ENCODE peak calls at places on chromosome 15, in four cellular contexts. I is HFF-Myc, U is AG09309, S is osteoblast. T is an unnamed sample.

GRCh38 chr15:64901914-64902313 is 9.8 kb upstream of the ANKDD1A start:
- DNase-seq in I (no peak), U (no peak), S (no peak), T (no peak)

GRCh38 chr15:78065284-78065872 is 12.1 kb downstream of the TBC1D2B start:
- DNase-seq in I (peak), U (peak), S (peak), T (no peak)

GRCh38 chr15:51186846-51187340 is 92.2 kb upstream of the TNFAIP8L3 start:
- DNase-seq in I (no peak), U (no peak), S (no peak), T (no peak)

GRCh38 chr15:75706682-75706954 is 6.0 kb downstream of the CSPG4 start:
- DNase-seq in I (no peak), U (no peak), S (no peak), T (no peak)

GRCh38 chr15:90531147-90531546 is 1.4 kb downstream of the CRTC3 start:
- DNase-seq in I (no peak), U (no peak), S (peak), T (no peak)

GRCh38 chr15:55770808-55771207 is 27.9 kb upstream of the PRTG start:
- DNase-seq in I (peak), U (no peak), S (no peak), T (no peak)

GRCh38 chr15:87672309-87672897 is 584.1 kb downstream of the NTRK3 start:
- DNase-seq in I (peak), U (no peak), S (peak), T (no peak)

GRCh38 chr15:71748327-71748726 is 62.0 kb upstream of the NR2E3 start:
- DNase-seq in I (no peak), U (no peak), S (no peak), T (no peak)

GRCh38 chr15:40722934-40723333 is 28.0 kb downstream of the RAD51 start:
- DNase-seq in I (no peak), U (no peak), S (no peak), T (no peak)

GRCh38 chr15:100187677-100188076 is 154.1 kb downstream of the ADAMTS17 start:
- DNase-seq in I (no peak), U (no peak), S (no peak), T (no peak)

GRCh38 chr15:23857028-23857641 is 170.0 kb upstream of the NDN start:
- DNase-seq in I (no peak), U (no peak), S (no peak), T (no peak)

GRCh38 chr15:72786244-72786641 is 2.7 kb upstream of the ADPGK start:
- DNase-seq in I (no peak), U (no peak), S (no peak), T (no peak)

GRCh38 chr15:85563328-85563727 is 182.9 kb downstream of the AKAP13 start:
- DNase-seq in I (no peak), U (peak), S (no peak), T (no peak)

GRCh38 chr15:89197503-89197971 is 23.8 kb downstream of the RLBP1 start:
- DNase-seq in I (no peak), U (no peak), S (no peak), T (no peak)

GRCh38 chr15:57015360-57015759 is 96.9 kb downstream of the TCF12 start:
- DNase-seq in I (no peak), U (no peak), S (no peak), T (no peak)

GRCh38 chr15:58224068-58224467 is 85.9 kb downstream of the AQP9 start:
- DNase-seq in I (no peak), U (no peak), S (no peak), T (no peak)

GRCh38 chr15:90013503-90013937 is 12.4 kb downstream of the ZNF710 start:
- DNase-seq in I (no peak), U (no peak), S (no peak), T (no peak)

GRCh38 chr15:90376789-90377188 is 11.3 kb upstream of the IQGAP1 start:
- DNase-seq in I (no peak), U (no peak), S (no peak), T (peak)

GRCh38 chr15:98076021-98076816 is 115.7 kb downstream of the ARRDC4 start:
- DNase-seq in I (no peak), U (no peak), S (no peak), T (no peak)

GRCh38 chr15:29670266-29670665 is 152.0 kb downstream of the TJP1 start:
- DNase-seq in I (no peak), U (no peak), S (no peak), T (no peak)

GRCh38 chr15:28273468-28273867 is 48.5 kb downstream of the HERC2 start:
- DNase-seq in I (no peak), U (no peak), S (peak), T (no peak)

GRCh38 chr15:31081568-31082250 is 19.8 kb downstream of the TRPM1 start:
- DNase-seq in I (no peak), U (no peak), S (no peak), T (no peak)

GRCh38 chr15:47517737-47518136 is 199.6 kb upstream of the SEMA6D start:
- DNase-seq in I (no peak), U (no peak), S (no peak), T (no peak)

GRCh38 chr15:83206387-83206970 is 1.1 kb downstream of the HDGFL3 start:
- DNase-seq in I (no peak), U (no peak), S (no peak), T (peak)

GRCh38 chr15:83565553-83566159 is 88.3 kb upstream of the ADAMTSL3 start:
- DNase-seq in I (no peak), U (no peak), S (peak), T (peak)

GRCh38 chr15:39776068-39776467 is 6.6 kb downstream of the FSIP1 start:
- DNase-seq in I (no peak), U (no peak), S (no peak), T (no peak)

GRCh38 chr15:38102972-38103371 is 149.7 kb upstream of the SPRED1 start:
- DNase-seq in I (no peak), U (no peak), S (no peak), T (no peak)

GRCh38 chr15:67110400-67110799 is 45.0 kb downstream of the SMAD3 start:
- DNase-seq in I (no peak), U (no peak), S (no peak), T (no peak)

DNA sequence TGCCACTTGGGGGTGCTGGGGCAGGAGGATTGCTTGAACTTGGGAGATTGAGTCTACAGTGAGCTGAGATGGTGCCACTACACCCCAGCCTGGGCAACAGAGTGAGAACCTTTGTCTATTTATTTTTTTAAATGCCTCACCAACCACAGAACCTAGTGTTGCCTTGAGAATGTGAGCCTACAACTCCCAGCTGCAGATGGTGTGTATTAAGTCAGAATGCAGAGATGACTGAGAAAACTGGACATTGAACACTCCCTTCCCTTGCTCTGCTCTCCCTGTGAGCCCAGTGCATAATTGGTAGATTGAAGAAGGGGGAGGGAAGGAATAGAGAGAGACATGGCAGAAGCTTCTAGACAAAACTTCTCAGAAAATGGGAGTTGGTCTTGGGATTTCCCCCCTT is 53.5 kb downstream of the CCDC33 start:
- DNase-seq in I (no peak), U (no peak), S (peak), T (no peak)
- TF ChIP-seq CTCF in I (no peak), U (no peak), S (no peak), T (no peak)

DNA sequence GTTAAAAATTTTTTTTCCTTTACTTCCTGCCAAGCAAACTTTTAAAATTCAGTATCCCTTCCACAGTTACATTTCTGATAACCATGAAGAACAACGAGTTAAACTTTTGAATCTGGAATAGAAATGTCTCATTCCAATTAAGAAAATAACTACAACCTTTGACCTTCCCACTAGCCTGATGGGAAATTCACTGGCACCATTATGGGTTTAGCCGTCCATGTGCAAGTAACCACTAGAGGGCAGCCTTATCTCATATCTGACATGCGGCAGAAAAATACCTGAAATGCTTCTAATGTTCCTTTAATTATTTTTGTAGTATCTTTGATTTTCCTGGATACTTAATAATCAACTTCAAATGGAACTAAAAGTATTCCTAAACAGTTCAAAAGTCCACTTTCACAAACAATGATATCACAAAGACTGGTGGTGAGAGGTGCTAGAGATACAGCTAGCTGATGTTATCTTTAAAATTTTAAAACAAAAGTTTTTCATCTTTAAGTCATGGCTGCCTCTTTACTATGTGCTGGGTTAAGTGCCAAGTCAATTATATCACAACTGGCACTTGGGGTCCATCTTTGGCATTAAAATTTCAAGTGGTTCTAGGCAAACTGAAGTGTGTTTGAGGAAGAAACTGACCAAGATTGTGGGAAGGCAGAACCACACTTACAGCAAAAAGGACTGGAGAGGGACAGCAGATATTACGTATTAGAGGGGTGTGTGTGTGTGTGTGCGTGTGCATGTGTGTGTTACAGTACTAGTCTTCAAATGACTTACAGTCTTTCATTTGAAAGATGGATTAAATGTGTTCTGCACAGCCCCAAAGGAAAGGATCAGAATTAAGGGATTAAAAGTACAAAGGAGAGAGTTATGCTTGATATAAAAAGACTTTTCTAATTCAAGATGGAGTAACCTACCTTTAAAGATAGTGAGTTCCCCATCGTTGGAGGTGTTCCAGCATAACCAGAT is 107.1 kb upstream of the ICE2 start:
- DNase-seq in I (peak), U (no peak), S (peak), T (peak)
- TF ChIP-seq CTCF in I (peak), U (peak), S (peak), T (peak)

GRCh38 chr15:93497256-93497655 is 408.2 kb upstream of the RGMA start:
- DNase-seq in I (no peak), U (no peak), S (no peak), T (no peak)
- TF ChIP-seq CTCF in I (no peak), U (no peak), S (no peak), T (no peak)

GRCh38 chr15:65981837-65982696 is 112.8 kb downstream of the RAB11A start:
- DNase-seq in I (no peak), U (no peak), S (no peak), T (peak)
- TF ChIP-seq CTCF in I (no peak), U (no peak), S (no peak), T (peak)

DNA sequence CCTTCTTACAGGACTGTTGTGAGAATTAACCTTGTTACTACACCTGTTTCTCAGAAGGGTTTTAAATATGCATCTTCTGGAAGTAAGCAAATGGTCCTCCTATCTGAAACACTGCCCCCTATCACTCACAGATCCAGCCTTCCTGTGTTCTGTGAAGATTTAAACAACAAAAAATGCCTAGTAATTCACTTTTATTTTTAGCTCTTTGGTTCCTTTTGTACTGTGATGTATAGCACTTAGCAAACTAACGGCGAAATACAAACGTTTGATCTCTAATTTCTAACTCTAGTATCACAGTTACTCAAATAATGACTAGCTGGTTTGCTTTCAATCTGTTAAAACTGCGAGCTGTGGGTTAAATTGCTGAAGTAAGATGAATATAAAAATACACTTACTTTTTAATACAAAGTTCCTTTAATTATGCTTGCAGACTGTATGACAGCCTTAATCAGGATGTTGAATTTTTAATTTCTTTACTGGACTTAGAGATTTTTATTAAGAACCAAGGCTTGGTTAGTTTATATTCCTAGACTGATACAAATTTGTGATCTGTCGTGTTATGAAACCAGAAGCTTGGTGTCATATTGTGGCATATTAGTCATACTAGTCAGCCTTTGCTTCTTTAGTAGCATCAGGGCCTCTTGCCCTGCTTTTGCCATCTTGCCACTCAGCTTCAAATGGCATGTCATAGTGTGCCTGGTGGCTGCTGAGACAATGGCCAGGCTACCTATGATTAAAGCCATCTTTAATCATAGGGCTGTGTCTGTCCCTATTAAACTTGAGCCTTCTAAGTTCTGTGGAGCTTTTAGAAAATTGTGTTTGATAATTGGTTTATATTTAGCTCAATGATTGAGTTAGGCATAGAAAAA is 9.2 kb downstream of the EIF3J start:
- DNase-seq in I (no peak), U (no peak), S (peak), T (peak)
- TF ChIP-seq CTCF in I (peak), U (peak), S (peak), T (no peak)

DNA sequence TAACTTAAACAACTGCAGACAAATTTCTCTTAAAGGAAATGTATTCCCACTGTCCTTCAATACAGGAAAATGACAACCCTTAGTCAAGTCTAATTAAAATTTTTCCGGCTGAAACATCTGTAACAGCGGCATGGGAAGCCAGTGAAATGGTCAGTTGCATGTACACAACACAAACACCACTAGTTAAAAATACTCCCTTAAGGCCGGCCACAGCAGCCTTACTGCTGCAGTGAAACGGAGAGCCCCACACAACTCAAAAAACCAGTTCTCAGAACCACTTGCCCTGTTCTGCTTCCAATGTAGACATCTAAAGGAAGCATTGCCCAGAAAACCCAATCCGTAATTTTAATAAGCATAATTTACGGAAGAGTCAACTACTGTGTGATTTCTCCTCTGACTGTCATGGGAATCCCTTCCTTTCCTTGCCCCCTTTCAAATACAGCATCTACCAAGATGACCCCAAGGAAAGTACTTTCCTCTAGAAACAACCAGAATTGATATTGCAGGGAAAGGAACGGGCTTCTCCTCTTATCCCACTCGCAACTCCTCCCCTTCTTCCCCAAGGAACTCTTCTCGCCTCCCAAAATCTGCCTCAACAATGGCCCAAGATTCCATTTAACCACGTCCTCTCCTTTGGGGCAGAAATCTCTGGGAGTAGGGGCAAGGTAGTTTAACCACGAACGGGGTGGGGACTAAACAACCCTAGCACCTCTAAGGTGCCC is 1.6 kb downstream of the FBN1 start:
- DNase-seq in I (no peak), U (no peak), S (peak), T (no peak)
- TF ChIP-seq CTCF in I (no peak), U (no peak), S (no peak), T (no peak)